ENCODE peak calls at places on chromosome 5, in five cellular contexts. One of them, this sample, is unnamed.

GRCh38 chr5:158458086-158458485 is 599.1 kb upstream of the CLINT1 start:
- DNase-seq in epithelial cell of esophagus: no peak
- DNase-seq in mesothelial cell of epicardium: no peak
- DNase-seq in osteoblast: no peak
- DNase-seq in H9: no peak
- DNase-seq in this sample: no peak

GRCh38 chr5:175654807-175655206 is 3.1 kb upstream of the HRH2 start:
- DNase-seq in epithelial cell of esophagus: no peak
- DNase-seq in mesothelial cell of epicardium: no peak
- DNase-seq in osteoblast: no peak
- DNase-seq in H9: no peak
- DNase-seq in this sample: no peak

GRCh38 chr5:129996896-129997295 is 92.6 kb downstream of the CHSY3 start:
- DNase-seq in epithelial cell of esophagus: peak; percentile 7
- DNase-seq in mesothelial cell of epicardium: no peak
- DNase-seq in osteoblast: peak; percentile 37
- DNase-seq in H9: no peak
- DNase-seq in this sample: no peak

GRCh38 chr5:17852701-17853100 is 218.4 kb downstream of the TAF11L14 start:
- DNase-seq in epithelial cell of esophagus: peak; percentile 11
- DNase-seq in mesothelial cell of epicardium: no peak
- DNase-seq in osteoblast: no peak
- DNase-seq in H9: no peak
- DNase-seq in this sample: no peak

GRCh38 chr5:159105318-159106053 is 5.8 kb upstream of the EBF1 start:
- DNase-seq in epithelial cell of esophagus: no peak
- DNase-seq in mesothelial cell of epicardium: no peak
- DNase-seq in osteoblast: peak; percentile 76
- DNase-seq in H9: peak; percentile 56
- DNase-seq in this sample: no peak

GRCh38 chr5:140351609-140352334 is 5.4 kb upstream of the HBEGF start:
- DNase-seq in epithelial cell of esophagus: peak; percentile 79
- DNase-seq in mesothelial cell of epicardium: peak; percentile 55
- DNase-seq in osteoblast: peak; percentile 88
- DNase-seq in H9: no peak
- DNase-seq in this sample: no peak

GRCh38 chr5:115170128-115170923 is 618 bp upstream of the TRIM36 start:
- DNase-seq in epithelial cell of esophagus: no peak
- DNase-seq in mesothelial cell of epicardium: peak; percentile 51
- DNase-seq in osteoblast: no peak
- DNase-seq in H9: no peak
- DNase-seq in this sample: no peak

GRCh38 chr5:154701181-154701580 is 54.0 kb upstream of the LARP1 start:
- DNase-seq in epithelial cell of esophagus: no peak
- DNase-seq in mesothelial cell of epicardium: no peak
- DNase-seq in osteoblast: no peak
- DNase-seq in H9: no peak
- DNase-seq in this sample: no peak

GRCh38 chr5:123174916-123175481 is 86.0 kb downstream of the PRDM6 start:
- DNase-seq in epithelial cell of esophagus: no peak
- DNase-seq in mesothelial cell of epicardium: no peak
- DNase-seq in osteoblast: no peak
- DNase-seq in H9: no peak
- DNase-seq in this sample: no peak

GRCh38 chr5:66306844-66307315 is 162.8 kb downstream of the SREK1 start:
- DNase-seq in epithelial cell of esophagus: no peak
- DNase-seq in mesothelial cell of epicardium: no peak
- DNase-seq in osteoblast: no peak
- DNase-seq in H9: no peak
- DNase-seq in this sample: no peak

GRCh38 chr5:149337746-149338145 is 7.6 kb upstream of the GRPEL2 start:
- DNase-seq in epithelial cell of esophagus: no peak
- DNase-seq in mesothelial cell of epicardium: no peak
- DNase-seq in osteoblast: no peak
- DNase-seq in H9: no peak
- DNase-seq in this sample: no peak

GRCh38 chr5:179668404-179668803 is 12.4 kb downstream of the CBY3 start:
- DNase-seq in epithelial cell of esophagus: peak; percentile 59
- DNase-seq in mesothelial cell of epicardium: no peak
- DNase-seq in osteoblast: peak; percentile 87
- DNase-seq in H9: peak; percentile 84
- DNase-seq in this sample: no peak

GRCh38 chr5:31847354-31847753 is 208.4 kb downstream of the PDZD2 start:
- DNase-seq in epithelial cell of esophagus: no peak
- DNase-seq in mesothelial cell of epicardium: no peak
- DNase-seq in osteoblast: no peak
- DNase-seq in H9: no peak
- DNase-seq in this sample: no peak

GRCh38 chr5:31845351-31845750 is 206.4 kb downstream of the PDZD2 start:
- DNase-seq in epithelial cell of esophagus: no peak
- DNase-seq in mesothelial cell of epicardium: no peak
- DNase-seq in osteoblast: no peak
- DNase-seq in H9: no peak
- DNase-seq in this sample: no peak

GRCh38 chr5:31846934-31847333 is 208.0 kb downstream of the PDZD2 start:
- DNase-seq in epithelial cell of esophagus: no peak
- DNase-seq in mesothelial cell of epicardium: no peak
- DNase-seq in osteoblast: no peak
- DNase-seq in H9: no peak
- DNase-seq in this sample: no peak

GRCh38 chr5:31844615-31845345 is 205.8 kb downstream of the PDZD2 start:
- DNase-seq in epithelial cell of esophagus: peak; percentile 50
- DNase-seq in mesothelial cell of epicardium: no peak
- DNase-seq in osteoblast: no peak
- DNase-seq in H9: no peak
- DNase-seq in this sample: no peak
- TF ChIP-seq CTCF in epithelial cell of esophagus: peak; percentile 8
- TF ChIP-seq CTCF in mesothelial cell of epicardium: no peak
- TF ChIP-seq CTCF in osteoblast: no peak
- TF ChIP-seq CTCF in H9: peak; percentile 35
- TF ChIP-seq CTCF in this sample: no peak

GRCh38 chr5:86152988-86153560 is 464.7 kb upstream of the COX7C start:
- DNase-seq in epithelial cell of esophagus: no peak
- DNase-seq in mesothelial cell of epicardium: no peak
- DNase-seq in osteoblast: no peak
- DNase-seq in H9: no peak
- DNase-seq in this sample: no peak
- TF ChIP-seq CTCF in epithelial cell of esophagus: no peak
- TF ChIP-seq CTCF in mesothelial cell of epicardium: no peak
- TF ChIP-seq CTCF in osteoblast: no peak
- TF ChIP-seq CTCF in H9: no peak
- TF ChIP-seq CTCF in this sample: no peak

DNA sequence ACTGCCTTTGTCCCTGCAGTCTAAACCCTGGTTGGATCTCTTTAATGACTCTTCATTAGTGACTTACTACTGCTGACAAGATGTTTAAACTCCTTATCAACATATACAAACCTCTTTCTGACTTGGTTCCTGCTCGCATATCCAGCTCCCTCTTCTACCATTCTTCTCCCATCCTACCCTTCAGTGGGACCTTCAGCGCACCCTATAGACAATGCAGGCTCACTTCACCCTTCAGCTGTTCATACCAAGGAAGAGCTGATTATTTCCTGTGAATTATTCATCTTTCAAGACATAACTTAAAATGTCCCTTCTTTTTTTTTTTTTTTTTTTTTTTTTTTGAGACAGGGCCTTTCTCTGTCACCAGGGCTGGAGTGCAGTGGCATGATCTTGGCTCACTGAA is 436.5 kb downstream of the KIAA0825 start:
- DNase-seq in epithelial cell of esophagus: peak; percentile 36
- DNase-seq in mesothelial cell of epicardium: no peak
- DNase-seq in osteoblast: no peak
- DNase-seq in H9: peak; percentile 46
- DNase-seq in this sample: no peak
- TF ChIP-seq CTCF in epithelial cell of esophagus: peak; percentile 42
- TF ChIP-seq CTCF in mesothelial cell of epicardium: no peak
- TF ChIP-seq CTCF in osteoblast: peak; percentile 10
- TF ChIP-seq CTCF in H9: peak; percentile 54
- TF ChIP-seq CTCF in this sample: no peak

GRCh38 chr5:133321833-133322420 is 270.1 kb downstream of the HSPA4 start:
- DNase-seq in epithelial cell of esophagus: no peak
- DNase-seq in mesothelial cell of epicardium: no peak
- DNase-seq in osteoblast: no peak
- DNase-seq in H9: no peak
- DNase-seq in this sample: no peak

GRCh38 chr5:133317558-133317957 is 265.7 kb downstream of the HSPA4 start:
- DNase-seq in epithelial cell of esophagus: no peak
- DNase-seq in mesothelial cell of epicardium: no peak
- DNase-seq in osteoblast: no peak
- DNase-seq in H9: no peak
- DNase-seq in this sample: no peak

GRCh38 chr5:133319244-133319643 is 267.4 kb downstream of the HSPA4 start:
- DNase-seq in epithelial cell of esophagus: peak; percentile 34
- DNase-seq in mesothelial cell of epicardium: no peak
- DNase-seq in osteoblast: no peak
- DNase-seq in H9: no peak
- DNase-seq in this sample: no peak

GRCh38 chr5:133321286-133321832 is 269.5 kb downstream of the HSPA4 start:
- DNase-seq in epithelial cell of esophagus: no peak
- DNase-seq in mesothelial cell of epicardium: no peak
- DNase-seq in osteoblast: no peak
- DNase-seq in H9: no peak
- DNase-seq in this sample: no peak

GRCh38 chr5:133319905-133320520 is 268.2 kb downstream of the HSPA4 start:
- DNase-seq in epithelial cell of esophagus: peak; percentile 42
- DNase-seq in mesothelial cell of epicardium: no peak
- DNase-seq in osteoblast: no peak
- DNase-seq in H9: no peak
- DNase-seq in this sample: no peak
- TF ChIP-seq CTCF in epithelial cell of esophagus: peak; percentile 33
- TF ChIP-seq CTCF in mesothelial cell of epicardium: no peak
- TF ChIP-seq CTCF in osteoblast: no peak
- TF ChIP-seq CTCF in H9: peak; percentile 9
- TF ChIP-seq CTCF in this sample: no peak

GRCh38 chr5:68476854-68477253 is 261.3 kb downstream of the PIK3R1 start:
- DNase-seq in epithelial cell of esophagus: no peak
- DNase-seq in mesothelial cell of epicardium: no peak
- DNase-seq in osteoblast: no peak
- DNase-seq in H9: peak; percentile 41
- DNase-seq in this sample: no peak
- TF ChIP-seq CTCF in epithelial cell of esophagus: no peak
- TF ChIP-seq CTCF in mesothelial cell of epicardium: no peak
- TF ChIP-seq CTCF in osteoblast: peak; percentile 21
- TF ChIP-seq CTCF in H9: peak; percentile 58
- TF ChIP-seq CTCF in this sample: no peak

GRCh38 chr5:163377982-163378381 is 59.4 kb upstream of the CCNG1 start:
- DNase-seq in epithelial cell of esophagus: no peak
- DNase-seq in mesothelial cell of epicardium: no peak
- DNase-seq in osteoblast: no peak
- DNase-seq in H9: peak; percentile 32
- DNase-seq in this sample: no peak
- TF ChIP-seq CTCF in epithelial cell of esophagus: no peak
- TF ChIP-seq CTCF in mesothelial cell of epicardium: no peak
- TF ChIP-seq CTCF in osteoblast: no peak
- TF ChIP-seq CTCF in H9: no peak
- TF ChIP-seq CTCF in this sample: no peak

DNA sequence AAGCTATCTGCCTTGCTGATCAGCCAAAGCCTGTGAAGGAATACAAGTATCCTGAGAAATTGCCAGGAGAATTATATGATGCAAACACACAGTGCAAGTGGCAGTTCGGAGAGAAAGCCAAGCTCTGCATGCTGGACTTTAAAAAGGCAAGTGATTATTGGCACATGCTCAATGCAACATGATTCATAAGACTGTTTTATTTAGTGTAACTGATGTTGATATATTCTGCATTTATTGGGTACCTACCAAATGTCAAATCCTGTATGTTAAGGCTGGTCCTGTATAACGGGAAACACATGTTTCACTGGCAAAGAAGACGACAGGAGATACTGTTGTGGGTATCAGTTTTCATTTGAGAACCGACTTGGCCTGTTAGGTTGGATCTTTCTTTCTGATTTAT is 69.0 kb downstream of the ADAMTS16 start:
- DNase-seq in epithelial cell of esophagus: no peak
- DNase-seq in mesothelial cell of epicardium: no peak
- DNase-seq in osteoblast: no peak
- DNase-seq in H9: no peak
- DNase-seq in this sample: no peak
- TF ChIP-seq CTCF in epithelial cell of esophagus: no peak
- TF ChIP-seq CTCF in mesothelial cell of epicardium: no peak
- TF ChIP-seq CTCF in osteoblast: no peak
- TF ChIP-seq CTCF in H9: no peak
- TF ChIP-seq CTCF in this sample: no peak

This sample was measured in natural killer cell.